ENCODE peak calls at places on chromosome 10, in five cellular contexts. W is left ventricle myocardium inferior, O is transverse colon, F is colonic mucosa, A is WERI-Rb-1. T is an unnamed sample.
A peak's percentile ranks its signal among the peaks of the same experiment; 100 is the strongest.

GRCh38 chr10:77849039-77849664 is 77.4 kb downstream of the DLG5 start:
- DNase-seq in W (no peak), A (no peak), F (peak; percentile 73), O (no peak), T (no peak)

GRCh38 chr10:3239920-3240909 is 67.6 kb upstream of the PITRM1 start:
- DNase-seq in F (no peak), A (no peak), O (no peak), W (no peak), T (no peak)

GRCh38 chr10:90912854-90913479 is 7.9 kb downstream of the ANKRD1 start:
- DNase-seq in O (no peak), W (no peak), A (no peak), F (no peak), T (no peak)

GRCh38 chr10:59880019-59880717 is 26.2 kb downstream of the CCDC6 start:
- DNase-seq in O (no peak), F (no peak), W (no peak), A (no peak), T (no peak)

GRCh38 chr10:14583252-14583651 is 191.4 kb downstream of the FAM107B start:
- DNase-seq in O (peak; percentile 72), W (no peak), A (no peak), F (no peak), T (no peak)

GRCh38 chr10:119665901-119666708 is 14.9 kb downstream of the BAG3 start:
- DNase-seq in O (no peak), A (no peak), F (no peak), W (no peak), T (no peak)

GRCh38 chr10:78290131-78290750 is 256.6 kb downstream of the RPS24 start:
- DNase-seq in F (no peak), A (peak; percentile 73), O (no peak), W (no peak), T (no peak)

GRCh38 chr10:123379156-123379555 is 225.0 kb downstream of the BUB3 start:
- DNase-seq in O (no peak), W (no peak), A (no peak), F (no peak), T (no peak)

GRCh38 chr10:11276475-11276990 is 258.9 kb downstream of the CELF2 start:
- DNase-seq in F (no peak), A (no peak), O (no peak), W (no peak), T (no peak)

GRCh38 chr10:126245501-126245900 is 142.8 kb downstream of the ADAM12 start:
- DNase-seq in O (no peak), F (no peak), W (no peak), A (no peak), T (no peak)

GRCh38 chr10:114545071-114545470 is 113.0 kb downstream of the ABLIM1 start:
- DNase-seq in F (no peak), A (no peak), W (no peak), O (no peak), T (no peak)

GRCh38 chr10:15563161-15563715 is 156.5 kb downstream of the ITGA8 start:
- DNase-seq in O (no peak), W (no peak), A (no peak), F (no peak), T (no peak)

GRCh38 chr10:28719789-28720436 is 42.6 kb downstream of the BAMBI start:
- DNase-seq in O (no peak), A (no peak), F (no peak), W (no peak), T (no peak)

GRCh38 chr10:48213047-48213446 is 61.4 kb downstream of the FRMPD2 start:
- DNase-seq in O (no peak), W (no peak), A (no peak), F (no peak), T (no peak)

GRCh38 chr10:91683976-91684375 is 51.1 kb upstream of the PPP1R3C start:
- DNase-seq in F (no peak), A (no peak), W (no peak), O (no peak), T (no peak)

GRCh38 chr10:111211241-111211640 is 134.4 kb downstream of the ADRA2A start:
- DNase-seq in F (no peak), O (no peak), W (no peak), A (no peak), T (no peak)

GRCh38 chr10:97333601-97334369 is 744 bp downstream of the FRAT2 start:
- DNase-seq in O (peak; percentile 61), A (no peak), W (peak; percentile 59), F (peak; percentile 55), T (no peak)

GRCh38 chr10:79246606-79247275 is 100.5 kb upstream of the PPIF start:
- DNase-seq in A (no peak), O (no peak), F (peak; percentile 47), W (peak; percentile 78), T (peak; percentile 60)

GRCh38 chr10:17354781-17355180 is 99.6 kb downstream of the ST8SIA6 start:
- DNase-seq in A (no peak), O (no peak), W (no peak), F (no peak), T (no peak)

GRCh38 chr10:122981066-122981464 is 864 bp downstream of the PSTK start:
- DNase-seq in O (no peak), W (no peak), F (no peak), A (no peak), T (no peak)

GRCh38 chr10:126097558-126098215 is 201.3 kb downstream of the FANK1 start:
- DNase-seq in A (no peak), O (no peak), F (no peak), W (no peak), T (no peak)

GRCh38 chr10:43125274-43125845 is 12.9 kb upstream of the CSGALNACT2 start:
- DNase-seq in O (no peak), A (peak; percentile 0), W (no peak), F (peak; percentile 2), T (no peak)

GRCh38 chr10:104766341-104766740 is 125.3 kb downstream of the SORCS3 start:
- DNase-seq in O (no peak), A (no peak), F (no peak), W (no peak), T (no peak)

GRCh38 chr10:73840056-73840402 is 28.6 kb upstream of the NDST2 start:
- DNase-seq in O (no peak), A (no peak), F (no peak), W (no peak), T (no peak)
- H3K27ac ChIP-seq in O (no peak overlapping the region), A (no peak overlapping the region), F (no peak overlapping the region), W (no peak overlapping the region), T (no peak overlapping the region)

DNA sequence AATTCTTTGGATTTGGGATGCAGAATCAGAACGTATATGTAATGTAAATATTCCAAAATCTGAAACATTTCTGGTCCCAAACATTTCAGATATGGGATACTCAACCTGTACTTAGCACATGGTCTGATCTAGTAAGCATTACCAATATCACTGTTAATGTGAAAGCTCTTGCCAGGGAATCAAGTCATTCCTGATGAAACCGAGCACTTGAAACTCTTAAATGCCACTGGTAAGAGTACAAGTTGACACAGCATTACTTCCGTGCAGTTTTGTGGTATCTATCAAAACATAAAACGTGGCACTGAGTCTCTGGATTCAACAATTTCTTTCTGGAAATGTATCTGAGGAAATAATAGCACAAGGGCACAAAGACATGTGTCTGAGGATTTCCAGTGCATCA is 155.7 kb downstream of the RTKN2 start:
- DNase-seq in F (no peak), W (no peak), A (no peak), O (no peak), T (no peak)
- H3K27ac ChIP-seq in F (no peak overlapping the region), W (no peak overlapping the region), A (no peak overlapping the region), O (no peak overlapping the region), T (no peak overlapping the region)

GRCh38 chr10:72229261-72230251 is 13.5 kb upstream of the ASCC1 start:
- DNase-seq in F (no peak), W (no peak), O (no peak), A (no peak), T (no peak)
- H3K27ac ChIP-seq in F (no peak overlapping the region), W (peak overlapping the region; percentile 56), O (peak overlapping the region; percentile 63), A (no peak overlapping the region), T (peak overlapping the region; percentile 27)

GRCh38 chr10:80444646-80445319 is 9.3 kb upstream of the TSPAN14 start:
- DNase-seq in F (peak; percentile 71), W (peak; percentile 60), A (peak; percentile 63), O (peak; percentile 63), T (peak; percentile 43)

GRCh38 chr10:80444124-80444523 is 10.0 kb upstream of the TSPAN14 start:
- DNase-seq in O (no peak), F (no peak), A (no peak), W (no peak), T (no peak)

GRCh38 chr10:80442879-80443278 is 11.2 kb upstream of the TSPAN14 start:
- DNase-seq in O (no peak), F (no peak), A (peak; percentile 45), W (no peak), T (no peak)

GRCh38 chr10:80443531-80443974 is 10.6 kb upstream of the TSPAN14 start:
- DNase-seq in A (peak; percentile 62), F (peak; percentile 32), W (no peak), O (peak; percentile 17), T (no peak)

GRCh38 chr10:80441831-80442230 is 12.3 kb upstream of the TSPAN14 start:
- DNase-seq in A (no peak), W (no peak), O (no peak), F (no peak), T (no peak)
- H3K27ac ChIP-seq in A (no peak overlapping the region), W (no peak overlapping the region), O (no peak overlapping the region), F (no peak overlapping the region), T (no peak overlapping the region)

GRCh38 chr10:129680661-129681344 is 213.8 kb downstream of the MGMT start:
- DNase-seq in F (no peak), O (no peak), W (no peak), A (no peak), T (no peak)

GRCh38 chr10:129679207-129679606 is 212.2 kb downstream of the MGMT start:
- DNase-seq in O (no peak), W (no peak), F (no peak), A (no peak), T (no peak)

GRCh38 chr10:129676014-129676413 is 209.0 kb downstream of the MGMT start:
- DNase-seq in A (no peak), O (no peak), F (no peak), W (no peak), T (no peak)

GRCh38 chr10:129677377-129677927 is 210.4 kb downstream of the MGMT start:
- DNase-seq in F (no peak), O (no peak), A (no peak), W (no peak), T (no peak)

DNA sequence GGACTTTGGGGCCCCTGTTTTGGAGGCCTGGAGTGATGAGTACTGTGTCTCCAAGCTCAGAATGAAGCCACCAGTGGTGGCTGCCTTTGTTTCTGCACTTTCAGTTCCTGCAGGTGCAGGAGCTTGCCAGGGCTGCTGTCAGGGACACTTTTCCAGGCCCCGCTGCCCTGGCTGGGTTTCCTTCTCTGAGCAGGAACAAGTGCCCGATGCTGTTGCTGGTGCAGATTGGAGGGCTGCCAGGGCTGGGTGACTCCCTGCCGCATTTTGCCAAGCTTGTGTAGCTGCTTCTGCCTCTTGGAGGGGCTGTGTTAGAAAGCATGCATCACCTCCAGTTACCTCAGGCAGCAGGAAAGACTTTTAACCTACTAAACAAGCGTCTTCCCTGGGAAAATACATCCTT is 211.1 kb downstream of the MGMT start:
- DNase-seq in O (no peak), A (no peak), F (no peak), W (no peak), T (no peak)
- H3K27ac ChIP-seq in O (no peak overlapping the region), A (no peak overlapping the region), F (no peak overlapping the region), W (no peak overlapping the region), T (no peak overlapping the region)